ENCODE peak calls at places on chromosomes 7 and 10, in seven cellular contexts. J, Z, F, L, U, W and I are unnamed samples.

GRCh38 chr7:148116954-148117353 is 473.6 kb upstream of the C7orf33 start:
- DNase-seq in U (no peak), J (no peak), F (no peak), L (no peak), W (no peak), Z (no peak), I (peak; percentile 40)

GRCh38 chr7:33793616-33794015 is 111.7 kb upstream of the BMPER start:
- DNase-seq in Z (no peak), F (no peak), L (no peak), J (no peak), U (no peak), W (no peak), I (no peak)

GRCh38 chr10:78742730-78743615 is 325.8 kb upstream of the ZMIZ1 start:
- DNase-seq in W (no peak), U (peak; percentile 74), F (no peak), J (peak; percentile 80), L (no peak), Z (no peak), I (peak; percentile 73)

GRCh38 chr7:45679516-45679915 is 105.3 kb downstream of the ADCY1 start:
- DNase-seq in U (no peak), W (no peak), F (no peak), J (no peak), Z (no peak), L (no peak), I (no peak)

GRCh38 chr7:91194841-91195240 is 69.4 kb upstream of the FZD1 start:
- DNase-seq in W (no peak), Z (no peak), L (no peak), U (no peak), F (no peak), J (no peak), I (peak; percentile 79)

GRCh38 chr7:108004220-108005142 is 1.5 kb upstream of the LAMB1 start:
- DNase-seq in U (peak; percentile 65), Z (peak; percentile 55), F (peak; percentile 83), W (no peak), L (no peak), J (peak; percentile 35), I (peak; percentile 55)

GRCh38 chr10:132539431-132539839 is 1.8 kb downstream of the INPP5A start:
- DNase-seq in W (peak; percentile 37), J (no peak), U (peak; percentile 88), F (no peak), Z (no peak), L (no peak), I (no peak)

GRCh38 chr10:125128397-125129075 is 31.8 kb downstream of the CTBP2 start:
- DNase-seq in F (no peak), W (no peak), L (no peak), U (no peak), J (no peak), Z (no peak), I (no peak)

GRCh38 chr10:31318382-31318853 is 598 bp upstream of the ZEB1 start:
- DNase-seq in J (peak; percentile 65), U (peak; percentile 85), F (peak; percentile 79), Z (peak; percentile 75), W (peak; percentile 51), L (no peak), I (peak; percentile 75)

GRCh38 chr10:48608279-48608681 is 3.4 kb upstream of the ARHGAP22 start:
- DNase-seq in Z (no peak), U (no peak), J (no peak), W (no peak), F (no peak), L (no peak), I (peak; percentile 26)

GRCh38 chr10:3442451-3442990 is 269.9 kb upstream of the PITRM1 start:
- DNase-seq in U (no peak), Z (no peak), F (no peak), J (no peak), L (no peak), W (no peak), I (no peak)

GRCh38 chr7:22189230-22189629 is 167.7 kb downstream of the RAPGEF5 start:
- DNase-seq in W (no peak), J (no peak), Z (no peak), F (no peak), L (no peak), U (no peak), I (no peak)

GRCh38 chr7:28708458-28708951 is 249.6 kb downstream of the TRIL start:
- DNase-seq in Z (no peak), U (no peak), L (no peak), W (no peak), J (no peak), F (peak; percentile 56), I (no peak)

GRCh38 chr10:120981601-120982381 is 130.6 kb downstream of the WDR11 start:
- DNase-seq in Z (no peak), L (no peak), W (no peak), J (no peak), F (no peak), U (no peak), I (no peak)

GRCh38 chr10:46550076-46550790 is 6.2 kb downstream of the GPRIN2 start:
- DNase-seq in F (no peak), Z (no peak), L (no peak), U (peak; percentile 65), W (peak; percentile 17), J (no peak), I (no peak)

GRCh38 chr7:103989785-103990775 is 622 bp upstream of the RELN start:
- DNase-seq in W (no peak), J (no peak), L (no peak), U (no peak), Z (peak; percentile 11), F (peak; percentile 23), I (peak; percentile 17)

GRCh38 chr7:138328215-138328614 is 131.8 kb upstream of the TRIM24 start:
- DNase-seq in J (no peak), F (no peak), L (no peak), U (no peak), W (no peak), Z (no peak), I (no peak)

GRCh38 chr7:155217629-155218028 is 80.0 kb upstream of the INSIG1 start:
- DNase-seq in J (no peak), L (no peak), Z (no peak), F (no peak), U (peak; percentile 9), W (no peak), I (no peak)

GRCh38 chr7:94512735-94513564 is 3.3 kb downstream of the CASD1 start:
- DNase-seq in W (no peak), F (no peak), U (no peak), L (no peak), Z (no peak), J (no peak), I (no peak)

GRCh38 chr7:94509879-94510581 is 421 bp downstream of the CASD1 start:
- DNase-seq in Z (peak; percentile 54), J (peak; percentile 53), U (peak; percentile 77), L (no peak), W (peak; percentile 72), F (peak; percentile 51), I (peak; percentile 55)

GRCh38 chr7:94513565-94513860 is 3.9 kb downstream of the CASD1 start:
- DNase-seq in U (no peak), F (peak; percentile 62), W (no peak), Z (no peak), L (no peak), J (no peak), I (peak; percentile 29)

GRCh38 chr7:94510582-94511456 is 1.2 kb downstream of the CASD1 start:
- DNase-seq in W (no peak), L (no peak), F (peak; percentile 4), J (peak; percentile 24), Z (peak; percentile 56), U (no peak), I (peak; percentile 24)

DNA sequence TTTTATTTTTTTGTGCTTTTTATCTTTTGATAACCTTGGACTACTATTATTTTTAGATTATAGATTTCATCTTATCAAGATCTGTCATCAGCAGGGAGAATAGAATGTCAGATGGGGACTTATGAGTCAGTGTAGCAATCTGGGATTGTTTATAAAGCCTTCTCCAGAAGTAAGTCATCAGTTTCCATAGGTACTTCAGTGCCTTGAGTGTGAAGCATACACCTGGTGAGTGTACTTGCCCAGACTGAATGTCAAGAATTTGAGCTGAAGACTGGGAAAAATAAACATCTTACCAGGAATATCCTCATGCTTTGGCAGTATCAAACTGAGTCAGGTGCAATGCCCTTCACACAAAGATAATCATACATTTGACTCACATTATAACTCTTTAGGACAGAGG is 2.2 kb downstream of the CASD1 start:
- DNase-seq in L (no peak), Z (peak; percentile 75), W (no peak), J (no peak), F (peak; percentile 25), U (no peak), I (no peak)
- H3K4me3 ChIP-seq in L (no peak overlapping the region), Z (peak overlapping the region; percentile 88), W (no peak overlapping the region), J (no peak overlapping the region), F (no peak overlapping the region), U (no peak overlapping the region), I (no peak overlapping the region)

DNA sequence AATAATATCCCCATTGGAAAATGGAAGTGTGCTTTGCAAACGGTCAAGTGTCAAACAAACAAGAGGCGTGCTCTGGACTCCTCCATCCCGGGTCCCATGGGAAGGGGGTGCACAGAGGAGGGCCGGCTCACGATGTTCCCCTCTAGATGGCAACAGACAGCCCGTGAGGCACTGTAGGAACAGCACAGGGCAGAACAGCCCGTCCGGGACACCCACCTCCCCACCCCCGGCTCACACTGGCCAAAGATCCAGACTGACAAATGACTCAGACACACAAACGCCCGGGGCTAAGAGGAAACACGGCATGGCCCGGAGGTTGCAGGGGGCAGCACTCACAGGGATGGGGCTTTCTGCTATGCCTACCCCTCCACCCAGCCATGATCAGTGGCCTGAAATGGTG is 4.9 kb upstream of the ELN start:
- DNase-seq in W (peak; percentile 68), F (peak; percentile 42), J (peak; percentile 76), U (peak; percentile 83), L (no peak), Z (peak; percentile 74), I (peak; percentile 60)
- TF ChIP-seq CTCF in W (no peak), F (no peak), J (no peak), U (no peak), L (peak; percentile 11), Z (no peak), I (no peak)

DNA sequence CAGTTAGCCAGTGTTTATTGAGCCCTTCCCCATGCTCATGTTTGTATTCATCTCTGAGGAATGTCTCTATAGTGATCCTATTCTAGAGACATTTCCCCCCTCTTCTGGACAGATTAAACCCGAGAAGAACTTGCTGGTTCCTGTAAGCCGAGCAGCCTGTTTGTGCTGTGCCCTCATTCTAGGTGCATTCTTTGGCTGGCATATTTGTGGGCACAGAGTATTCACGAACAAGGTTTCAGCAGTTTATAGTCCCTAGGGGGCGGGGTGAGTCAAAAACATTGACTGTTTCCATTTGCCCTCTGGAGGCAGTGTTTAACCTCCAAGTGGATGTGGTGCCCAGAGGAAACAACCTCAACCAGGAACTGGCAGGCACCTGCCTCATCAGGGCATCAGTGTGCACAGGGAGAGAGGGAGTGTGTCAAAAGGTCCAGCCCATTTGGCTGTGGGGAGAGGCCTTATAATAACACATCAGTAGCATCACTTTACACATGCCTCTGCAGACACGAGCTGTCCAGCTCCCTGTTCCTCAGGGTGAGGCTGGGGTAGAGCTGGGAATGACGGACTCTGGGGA is 273.3 kb upstream of the LRGUK start:
- DNase-seq in L (peak; percentile 61), U (no peak), J (no peak), F (peak; percentile 87), Z (peak; percentile 92), W (no peak), I (peak; percentile 95)
- H3K4me3 ChIP-seq in L (no peak overlapping the region), U (no peak overlapping the region), J (no peak overlapping the region), F (peak overlapping the region; percentile 31), Z (no peak overlapping the region), W (no peak overlapping the region), I (no peak overlapping the region)

GRCh38 chr7:146094356-146094755 is 22.2 kb upstream of the CNTNAP2 start:
- DNase-seq in F (no peak), L (no peak), Z (no peak), W (no peak), J (no peak), U (no peak), I (no peak)

GRCh38 chr7:146096994-146097393 is 19.6 kb upstream of the CNTNAP2 start:
- DNase-seq in J (no peak), U (no peak), Z (no peak), L (no peak), F (no peak), W (no peak), I (no peak)
- TF ChIP-seq CTCF in J (no peak), U (no peak), Z (no peak), L (no peak), F (peak; percentile 3), W (no peak), I (no peak)